ENCODE peak calls at places on chromosomes 13 and 19, in seven cellular contexts. D, Q, J, S, F, A and O are unnamed samples.

GRCh38 chr19:11421607-11422098 is 2.5 kb upstream of the RGL3 start:
- DNase-seq in F (peak; percentile 72), D (no peak), A (peak; percentile 28), J (no peak), S (peak; percentile 58), Q (no peak), O (no peak)

GRCh38 chr19:35220315-35220921 is 8.1 kb downstream of the FAM187B start:
- DNase-seq in S (no peak), J (no peak), F (no peak), Q (no peak), A (no peak), D (no peak), O (peak; percentile 21)

GRCh38 chr19:5403968-5404640 is 51.1 kb upstream of the ZNRF4 start:
- DNase-seq in F (peak; percentile 83), A (peak; percentile 73), D (peak; percentile 55), Q (no peak), J (peak; percentile 97), S (peak; percentile 73), O (peak; percentile 90)

GRCh38 chr19:30227071-30227621 is 145.0 kb upstream of the ZNF536 start:
- DNase-seq in S (no peak), J (no peak), D (no peak), Q (no peak), A (no peak), F (peak; percentile 19), O (peak; percentile 5)

GRCh38 chr19:12769689-12770088 is 5.7 kb downstream of the HOOK2 start:
- DNase-seq in J (no peak), Q (no peak), A (no peak), D (peak; percentile 71), F (no peak), S (peak; percentile 74), O (no peak)

GRCh38 chr19:47006496-47006895 is 13.1 kb upstream of the NPAS1 start:
- DNase-seq in F (no peak), Q (no peak), J (no peak), D (peak; percentile 23), A (no peak), S (no peak), O (no peak)

GRCh38 chr13:113406321-113407102 is 42.6 kb upstream of the GRTP1 start:
- DNase-seq in J (no peak), S (no peak), Q (peak; percentile 36), F (no peak), D (peak; percentile 30), A (no peak), O (no peak)

GRCh38 chr19:47391510-47392223 is 27.7 kb downstream of the MEIS3 start:
- DNase-seq in F (peak; percentile 78), Q (peak; percentile 78), D (peak; percentile 82), J (peak; percentile 72), S (peak; percentile 84), A (peak; percentile 72), O (peak; percentile 79)

GRCh38 chr19:48332351-48332661 is 7.0 kb downstream of the EMP3 start:
- DNase-seq in Q (no peak), D (no peak), A (no peak), J (no peak), S (no peak), F (no peak), O (no peak)

GRCh38 chr19:18791315-18791678 is 192 bp upstream of the COMP start:
- DNase-seq in J (no peak), A (no peak), S (no peak), D (no peak), Q (no peak), F (no peak), O (no peak)

GRCh38 chr19:28294395-28294794 is 918.6 kb downstream of the UQCRFS1 start:
- DNase-seq in Q (no peak), J (no peak), D (no peak), A (no peak), S (no peak), F (no peak), O (peak; percentile 51)

GRCh38 chr13:113729329-113730019 is 29.6 kb upstream of the TMEM255B start:
- DNase-seq in J (no peak), D (peak; percentile 48), A (peak; percentile 12), Q (no peak), S (no peak), F (no peak), O (no peak)

GRCh38 chr19:21084343-21084742 is 2.3 kb downstream of the ZNF714 start:
- DNase-seq in S (no peak), D (no peak), A (no peak), Q (no peak), J (no peak), F (no peak), O (peak; percentile 38)

GRCh38 chr19:35154535-35155406 is at the start of gene FXYD5:
- DNase-seq in S (peak; percentile 63), J (peak; percentile 70), Q (no peak), D (no peak), F (peak; percentile 74), A (peak; percentile 56), O (peak; percentile 87)

GRCh38 chr13:19763618-19764017 is 19.1 kb downstream of the PSPC1 start:
- DNase-seq in S (no peak), J (no peak), Q (no peak), F (no peak), A (no peak), D (no peak), O (no peak)

GRCh38 chr19:6521718-6522646 is 8.8 kb upstream of the TNFSF9 start:
- DNase-seq in Q (no peak), J (no peak), D (peak; percentile 48), F (no peak), S (no peak), A (no peak), O (peak; percentile 36)

DNA sequence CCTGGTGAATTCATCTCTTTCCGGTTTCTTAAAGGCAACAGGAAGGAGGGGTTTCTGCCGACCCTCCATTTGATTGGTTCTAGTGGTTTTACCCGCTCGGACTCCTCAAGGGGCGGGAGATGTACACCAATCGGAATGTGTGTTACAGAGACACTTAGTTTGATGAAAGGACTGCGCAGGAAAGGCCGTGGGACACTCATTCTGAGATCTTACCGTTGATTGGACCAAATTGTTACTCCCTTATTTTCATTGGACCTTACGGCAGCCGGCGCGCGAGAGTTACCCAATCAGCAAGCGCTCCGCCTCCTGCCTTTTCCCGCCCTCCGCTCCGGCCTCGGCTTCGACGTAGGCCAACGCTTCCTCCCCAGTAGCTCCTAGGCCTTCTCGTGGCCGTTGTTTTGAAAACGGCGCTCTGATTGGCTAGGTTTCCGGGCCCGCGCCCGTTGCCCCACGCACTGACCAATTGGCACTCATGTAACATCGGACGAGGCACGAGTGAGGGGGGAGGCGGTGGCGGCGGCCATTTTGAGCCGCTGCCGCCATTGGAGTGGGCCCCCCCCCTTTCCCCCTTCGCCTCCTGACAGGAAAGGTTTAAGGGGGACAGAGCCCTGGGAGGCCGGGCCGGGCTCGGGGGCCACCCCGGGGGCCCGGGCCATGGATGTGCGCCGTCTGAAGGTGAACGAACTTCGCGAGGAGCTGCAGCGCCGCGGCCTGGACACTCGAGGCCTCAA is at the start of gene HNRNPUL1:
- DNase-seq in Q (peak; percentile 98), S (peak; percentile 98), F (peak; percentile 97), A (peak; percentile 99), J (peak; percentile 99), D (peak; percentile 99), O (peak; percentile 100)
- TF ChIP-seq CTCF in Q (peak; percentile 38), S (no peak), F (peak; percentile 51), A (peak; percentile 39), J (peak; percentile 31), D (peak; percentile 36), O (peak; percentile 4)

DNA sequence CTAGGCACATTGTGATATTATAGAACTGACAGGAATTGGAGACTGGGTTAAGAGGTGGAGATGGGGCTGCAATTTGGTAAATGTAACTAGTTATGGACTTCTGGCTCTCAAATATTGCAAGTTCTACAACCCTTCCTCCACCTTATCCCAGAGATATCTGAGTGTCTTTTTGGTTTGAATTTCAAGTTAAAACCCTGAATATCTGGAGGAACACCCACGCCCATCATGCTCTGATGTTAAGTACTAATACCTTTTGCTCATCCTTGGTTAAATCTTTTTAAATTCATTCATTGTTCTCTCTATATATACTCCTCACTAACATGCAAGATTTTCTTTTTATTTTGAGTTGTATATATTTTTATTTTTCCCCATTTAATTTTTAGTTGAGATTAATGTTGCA is 28.9 kb downstream of the ITGBL1 start:
- DNase-seq in S (no peak), D (no peak), Q (no peak), F (no peak), A (no peak), J (no peak), O (no peak)
- H3K4me3 ChIP-seq in S (no peak overlapping the region), D (no peak overlapping the region), Q (no peak overlapping the region), F (no peak overlapping the region), A (no peak overlapping the region), J (no peak overlapping the region), O (no peak overlapping the region)

GRCh38 chr19:2478324-2478755 is 2.4 kb downstream of the GADD45B start:
- DNase-seq in S (peak; percentile 73), A (peak; percentile 89), F (peak; percentile 53), J (peak; percentile 53), Q (peak; percentile 67), D (peak; percentile 76), O (peak; percentile 79)

GRCh38 chr19:2481466-2481865 is 5.5 kb downstream of the GADD45B start:
- DNase-seq in J (no peak), Q (no peak), A (no peak), F (no peak), D (no peak), S (no peak), O (no peak)

GRCh38 chr19:2477732-2478191 is 1.8 kb downstream of the GADD45B start:
- DNase-seq in D (no peak), S (peak; percentile 41), A (no peak), Q (no peak), F (no peak), J (peak; percentile 35), O (peak; percentile 64)

GRCh38 chr19:2478756-2479555 is 3.0 kb downstream of the GADD45B start:
- DNase-seq in D (peak; percentile 76), A (peak; percentile 87), J (peak; percentile 68), F (peak; percentile 84), Q (peak; percentile 65), S (peak; percentile 76), O (peak; percentile 82)

DNA sequence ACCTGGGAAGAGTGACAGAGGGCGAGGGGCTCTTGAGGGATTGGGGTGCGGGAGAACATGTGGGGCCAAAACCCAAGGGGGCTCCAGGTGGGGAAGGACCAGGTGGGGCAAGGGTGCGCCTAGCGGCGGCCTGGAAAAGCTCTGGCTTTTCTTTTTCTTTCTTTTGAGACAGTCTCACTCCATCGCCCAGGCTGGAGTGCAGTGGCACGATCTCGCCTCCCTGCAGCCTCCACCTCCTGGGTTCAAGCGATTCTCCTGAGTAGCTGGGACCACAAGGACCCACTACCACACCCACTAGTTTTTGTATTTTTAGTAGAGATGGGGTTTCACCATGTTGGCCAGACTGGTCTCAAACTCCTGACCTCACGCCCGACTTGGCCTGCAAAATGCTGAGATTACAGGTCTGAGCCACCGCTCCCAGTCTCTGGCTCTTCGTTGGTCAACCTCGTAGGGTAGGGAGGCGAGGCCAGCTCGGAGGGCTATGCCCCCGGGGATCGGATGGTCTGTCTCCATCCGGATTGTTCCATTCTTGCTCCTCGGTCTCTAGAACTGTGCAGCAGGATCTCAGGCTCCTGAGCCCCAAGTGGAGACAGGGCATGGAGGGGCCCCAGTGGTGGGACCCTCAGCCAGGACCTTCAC is 3.7 kb downstream of the GADD45B start:
- DNase-seq in D (no peak), J (no peak), A (no peak), S (no peak), Q (no peak), F (no peak), O (peak; percentile 40)
- TF ChIP-seq CTCF in D (peak; percentile 24), J (no peak), A (no peak), S (no peak), Q (no peak), F (no peak), O (peak; percentile 3)

DNA sequence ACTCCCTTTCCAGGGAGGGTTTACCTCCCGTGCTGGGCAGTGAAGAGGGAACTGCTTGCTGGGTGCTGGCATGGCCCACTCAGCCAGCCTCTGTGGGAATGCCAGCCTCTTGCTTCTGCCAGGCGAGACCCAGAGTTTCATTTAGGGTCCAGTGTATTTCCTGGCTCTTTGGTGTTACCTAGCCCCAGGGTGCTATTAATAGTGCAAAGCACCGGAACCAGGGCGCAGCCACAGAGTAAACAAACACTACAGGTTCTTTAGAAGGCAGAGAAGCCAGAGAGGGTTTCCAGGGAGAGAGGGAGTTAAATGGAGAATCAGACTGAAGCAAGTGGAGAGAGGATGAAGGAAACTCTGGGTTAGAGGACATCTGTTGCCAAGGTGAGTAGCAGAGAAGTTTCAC is 74.9 kb upstream of the SPATA13 start:
- DNase-seq in J (peak; percentile 60), S (no peak), Q (no peak), D (no peak), F (no peak), A (no peak), O (no peak)
- H3K4me3 ChIP-seq in J (no peak overlapping the region), S (no peak overlapping the region), Q (no peak overlapping the region), D (no peak overlapping the region), F (no peak overlapping the region), A (no peak overlapping the region), O (no peak overlapping the region)